ENCODE peak calls at places on chromosome 16, in five cellular contexts. One of them, this sample, is unnamed.

GRCh38 chr16:4709481-4709880 is 16.1 kb downstream of the NUDT16L1 start:
- DNase-seq in H1: no peak
- DNase-seq in GM12878: no peak
- DNase-seq in NT2/D1: no peak
- DNase-seq in HepG2: no peak
- DNase-seq in this sample: no peak

GRCh38 chr16:11586856-11587642 is at the start of gene LITAF:
- DNase-seq in H1: peak; percentile 9
- DNase-seq in HepG2: no peak
- DNase-seq in NT2/D1: peak; percentile 40
- DNase-seq in GM12878: no peak
- DNase-seq in this sample: peak; percentile 55

GRCh38 chr16:25219070-25219737 is 2.5 kb downstream of the AQP8 start:
- DNase-seq in H1: no peak
- DNase-seq in HepG2: peak; percentile 54
- DNase-seq in GM12878: no peak
- DNase-seq in NT2/D1: no peak
- DNase-seq in this sample: no peak

GRCh38 chr16:11039726-11040125 is 95.4 kb downstream of the CLEC16A start:
- DNase-seq in GM12878: no peak
- DNase-seq in NT2/D1: no peak
- DNase-seq in H1: no peak
- DNase-seq in HepG2: no peak
- DNase-seq in this sample: no peak

GRCh38 chr16:76182092-76182635 is 95.0 kb upstream of the CNTNAP4 start:
- DNase-seq in NT2/D1: no peak
- DNase-seq in GM12878: no peak
- DNase-seq in HepG2: no peak
- DNase-seq in H1: no peak
- DNase-seq in this sample: no peak

GRCh38 chr16:58299757-58300349 is 5.0 kb upstream of the PRSS54 start:
- DNase-seq in NT2/D1: peak; percentile 59
- DNase-seq in GM12878: no peak
- DNase-seq in HepG2: peak; percentile 26
- DNase-seq in H1: peak; percentile 38
- DNase-seq in this sample: peak; percentile 40

GRCh38 chr16:57755061-57755684 is 19.6 kb downstream of the KATNB1 start:
- DNase-seq in HepG2: no peak
- DNase-seq in NT2/D1: no peak
- DNase-seq in GM12878: no peak
- DNase-seq in H1: no peak
- DNase-seq in this sample: no peak

GRCh38 chr16:3004319-3004718 is 8.4 kb upstream of the CLDN9 start:
- DNase-seq in GM12878: no peak
- DNase-seq in HepG2: no peak
- DNase-seq in NT2/D1: no peak
- DNase-seq in H1: no peak
- DNase-seq in this sample: no peak

GRCh38 chr16:75198135-75198600 is 8.8 kb downstream of the CTRB2 start:
- DNase-seq in HepG2: no peak
- DNase-seq in H1: no peak
- DNase-seq in NT2/D1: no peak
- DNase-seq in GM12878: no peak
- DNase-seq in this sample: no peak

GRCh38 chr16:17038415-17038814 is 432.3 kb downstream of the XYLT1 start:
- DNase-seq in GM12878: no peak
- DNase-seq in NT2/D1: no peak
- DNase-seq in H1: no peak
- DNase-seq in HepG2: no peak
- DNase-seq in this sample: no peak

GRCh38 chr16:13969711-13970110 is 49.8 kb downstream of the ERCC4 start:
- DNase-seq in NT2/D1: no peak
- DNase-seq in H1: no peak
- DNase-seq in HepG2: no peak
- DNase-seq in GM12878: no peak
- DNase-seq in this sample: no peak

GRCh38 chr16:58733671-58734458 is at the start of gene GOT2:
- DNase-seq in NT2/D1: peak; percentile 82
- DNase-seq in GM12878: peak; percentile 43
- DNase-seq in HepG2: peak; percentile 84
- DNase-seq in H1: peak; percentile 60
- DNase-seq in this sample: peak; percentile 91

GRCh38 chr16:86421995-86422394 is 88.3 kb upstream of the FOXF1 start:
- DNase-seq in NT2/D1: no peak
- DNase-seq in GM12878: no peak
- DNase-seq in HepG2: no peak
- DNase-seq in H1: no peak
- DNase-seq in this sample: no peak

GRCh38 chr16:31475949-31476304 is 4.0 kb downstream of the TGFB1I1 start:
- DNase-seq in H1: no peak
- DNase-seq in NT2/D1: no peak
- DNase-seq in GM12878: no peak
- DNase-seq in HepG2: no peak
- DNase-seq in this sample: no peak

GRCh38 chr16:12097523-12098428 is 121.2 kb downstream of the SNX29 start:
- DNase-seq in GM12878: no peak
- DNase-seq in H1: no peak
- DNase-seq in NT2/D1: no peak
- DNase-seq in HepG2: peak; percentile 98
- DNase-seq in this sample: no peak

GRCh38 chr16:13194766-13195165 is 293.4 kb downstream of the SHISA9 start:
- DNase-seq in NT2/D1: no peak
- DNase-seq in HepG2: no peak
- DNase-seq in GM12878: no peak
- DNase-seq in H1: no peak
- DNase-seq in this sample: no peak

GRCh38 chr16:30745082-30745481 is 3.1 kb upstream of the PHKG2 start:
- DNase-seq in NT2/D1: no peak
- DNase-seq in H1: no peak
- DNase-seq in GM12878: no peak
- DNase-seq in HepG2: peak; percentile 67
- DNase-seq in this sample: no peak

GRCh38 chr16:68921654-68922053 is 78.3 kb downstream of the TANGO6 start:
- DNase-seq in HepG2: peak; percentile 61
- DNase-seq in H1: no peak
- DNase-seq in GM12878: no peak
- DNase-seq in NT2/D1: no peak
- DNase-seq in this sample: no peak

GRCh38 chr16:74921051-74921450 is 63.9 kb downstream of the WDR59 start:
- DNase-seq in NT2/D1: no peak
- DNase-seq in GM12878: no peak
- DNase-seq in HepG2: no peak
- DNase-seq in H1: no peak
- DNase-seq in this sample: no peak

GRCh38 chr16:30846649-30847402 is 47.1 kb downstream of the BCL7C start:
- DNase-seq in HepG2: no peak
- DNase-seq in GM12878: no peak
- DNase-seq in NT2/D1: no peak
- DNase-seq in H1: no peak
- DNase-seq in this sample: no peak

DNA sequence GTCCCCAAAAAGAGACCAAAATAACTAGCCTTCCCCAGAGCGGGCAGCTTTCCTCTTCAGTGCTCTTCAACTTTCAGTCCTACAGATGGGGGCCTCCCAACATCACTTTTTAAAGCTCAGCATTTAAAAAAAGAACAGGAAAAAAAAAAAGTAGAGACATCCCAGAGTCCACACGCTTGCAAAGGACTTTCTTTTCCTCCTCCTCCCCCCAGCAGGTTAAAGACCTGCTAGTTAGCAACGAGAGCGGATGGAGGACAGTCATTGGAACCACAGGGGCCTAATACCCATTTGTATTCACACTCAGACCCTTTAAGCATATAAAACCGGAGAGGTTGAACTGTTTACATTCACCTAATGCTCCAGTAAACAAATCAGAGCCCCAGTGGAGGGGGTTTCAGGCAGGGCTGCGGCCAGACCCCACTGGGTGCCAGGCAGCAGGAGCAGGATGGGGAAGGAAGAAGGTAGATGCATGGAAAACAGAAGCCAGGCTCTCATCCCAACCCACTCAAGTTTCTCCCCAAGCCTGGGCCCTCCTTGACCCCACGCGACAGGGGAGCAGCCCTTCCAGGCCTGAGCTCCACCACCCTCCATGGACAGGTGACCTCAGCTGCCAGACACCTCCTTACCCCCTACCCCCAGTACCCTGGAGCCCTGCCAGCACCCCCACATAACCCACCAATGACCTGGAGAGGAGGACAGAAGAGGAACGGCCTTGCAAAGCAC is 15.2 kb downstream of the ZFHX3 start:
- DNase-seq in HepG2: no peak
- DNase-seq in GM12878: peak; percentile 53
- DNase-seq in H1: no peak
- DNase-seq in NT2/D1: peak; percentile 87
- DNase-seq in this sample: no peak
- TF ChIP-seq SUZ12 in HepG2: no peak
- TF ChIP-seq SUZ12 in GM12878: no peak
- TF ChIP-seq SUZ12 in H1: peak; percentile 22
- TF ChIP-seq SUZ12 in NT2/D1: peak; percentile 49
- TF ChIP-seq SUZ12 in this sample: no peak

GRCh38 chr16:89344846-89345577 is 127.5 kb downstream of the ZNF778 start:
- DNase-seq in HepG2: no peak
- DNase-seq in NT2/D1: no peak
- DNase-seq in H1: no peak
- DNase-seq in GM12878: no peak
- DNase-seq in this sample: no peak
- TF ChIP-seq SUZ12 in HepG2: no peak
- TF ChIP-seq SUZ12 in NT2/D1: no peak
- TF ChIP-seq SUZ12 in H1: no peak
- TF ChIP-seq SUZ12 in GM12878: no peak
- TF ChIP-seq SUZ12 in this sample: no peak

GRCh38 chr16:67883146-67883871 is 1.4 kb upstream of the NRN1L start:
- DNase-seq in HepG2: peak; percentile 67
- DNase-seq in GM12878: no peak
- DNase-seq in NT2/D1: no peak
- DNase-seq in H1: no peak
- DNase-seq in this sample: no peak

GRCh38 chr16:67885545-67885944 is 860 bp downstream of the NRN1L start:
- DNase-seq in GM12878: no peak
- DNase-seq in H1: no peak
- DNase-seq in HepG2: no peak
- DNase-seq in NT2/D1: no peak
- DNase-seq in this sample: no peak

GRCh38 chr16:67885976-67886375 is 1.3 kb downstream of the NRN1L start:
- DNase-seq in H1: no peak
- DNase-seq in GM12878: no peak
- DNase-seq in NT2/D1: no peak
- DNase-seq in HepG2: no peak
- DNase-seq in this sample: no peak

GRCh38 chr16:67883872-67884261 is 818 bp upstream of the NRN1L start:
- DNase-seq in GM12878: no peak
- DNase-seq in H1: no peak
- DNase-seq in HepG2: peak; percentile 51
- DNase-seq in NT2/D1: no peak
- DNase-seq in this sample: peak; percentile 74

GRCh38 chr16:67884684-67885083 is at the start of gene NRN1L:
- DNase-seq in HepG2: no peak
- DNase-seq in H1: peak; percentile 77
- DNase-seq in GM12878: no peak
- DNase-seq in NT2/D1: peak; percentile 86
- DNase-seq in this sample: peak; percentile 78
- TF ChIP-seq SUZ12 in HepG2: no peak
- TF ChIP-seq SUZ12 in H1: no peak
- TF ChIP-seq SUZ12 in GM12878: no peak
- TF ChIP-seq SUZ12 in NT2/D1: no peak
- TF ChIP-seq SUZ12 in this sample: no peak

GRCh38 chr16:88639231-88640038 is 1.1 kb downstream of the IL17C start:
- DNase-seq in NT2/D1: no peak
- DNase-seq in HepG2: no peak
- DNase-seq in GM12878: no peak
- DNase-seq in H1: no peak
- DNase-seq in this sample: no peak
- TF ChIP-seq SUZ12 in NT2/D1: no peak
- TF ChIP-seq SUZ12 in HepG2: no peak
- TF ChIP-seq SUZ12 in GM12878: peak; percentile 78
- TF ChIP-seq SUZ12 in H1: no peak
- TF ChIP-seq SUZ12 in this sample: no peak

GRCh38 chr16:87761020-87761506 is 4.7 kb downstream of the KLHDC4 start:
- DNase-seq in H1: no peak
- DNase-seq in NT2/D1: no peak
- DNase-seq in GM12878: no peak
- DNase-seq in HepG2: no peak
- DNase-seq in this sample: no peak
- TF ChIP-seq SUZ12 in H1: no peak
- TF ChIP-seq SUZ12 in NT2/D1: no peak
- TF ChIP-seq SUZ12 in GM12878: no peak
- TF ChIP-seq SUZ12 in HepG2: no peak
- TF ChIP-seq SUZ12 in this sample: no peak

DNA sequence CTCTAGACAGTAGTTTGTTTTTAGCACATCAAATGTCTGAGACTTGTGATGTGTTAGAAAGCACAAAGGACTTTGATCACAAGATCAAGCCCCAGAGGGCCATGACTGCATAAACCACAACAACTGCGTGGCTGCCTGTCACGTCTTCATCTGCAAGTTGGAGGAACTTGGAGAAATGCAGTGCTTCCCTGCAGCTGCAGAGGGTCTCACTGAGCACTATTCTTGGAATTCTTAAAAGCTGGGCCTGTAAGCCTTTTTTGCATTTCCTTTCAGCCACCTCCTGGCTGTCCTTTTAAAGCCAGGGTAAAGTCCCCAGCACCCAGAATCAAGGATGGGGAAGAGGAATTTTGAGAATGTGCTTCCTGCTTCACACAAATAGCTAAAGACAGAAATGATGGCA is 431.3 kb downstream of the MAF start:
- DNase-seq in H1: peak; percentile 64
- DNase-seq in GM12878: no peak
- DNase-seq in NT2/D1: peak; percentile 92
- DNase-seq in HepG2: no peak
- DNase-seq in this sample: no peak
- TF ChIP-seq SUZ12 in H1: no peak
- TF ChIP-seq SUZ12 in GM12878: no peak
- TF ChIP-seq SUZ12 in NT2/D1: no peak
- TF ChIP-seq SUZ12 in HepG2: no peak
- TF ChIP-seq SUZ12 in this sample: no peak

DNA sequence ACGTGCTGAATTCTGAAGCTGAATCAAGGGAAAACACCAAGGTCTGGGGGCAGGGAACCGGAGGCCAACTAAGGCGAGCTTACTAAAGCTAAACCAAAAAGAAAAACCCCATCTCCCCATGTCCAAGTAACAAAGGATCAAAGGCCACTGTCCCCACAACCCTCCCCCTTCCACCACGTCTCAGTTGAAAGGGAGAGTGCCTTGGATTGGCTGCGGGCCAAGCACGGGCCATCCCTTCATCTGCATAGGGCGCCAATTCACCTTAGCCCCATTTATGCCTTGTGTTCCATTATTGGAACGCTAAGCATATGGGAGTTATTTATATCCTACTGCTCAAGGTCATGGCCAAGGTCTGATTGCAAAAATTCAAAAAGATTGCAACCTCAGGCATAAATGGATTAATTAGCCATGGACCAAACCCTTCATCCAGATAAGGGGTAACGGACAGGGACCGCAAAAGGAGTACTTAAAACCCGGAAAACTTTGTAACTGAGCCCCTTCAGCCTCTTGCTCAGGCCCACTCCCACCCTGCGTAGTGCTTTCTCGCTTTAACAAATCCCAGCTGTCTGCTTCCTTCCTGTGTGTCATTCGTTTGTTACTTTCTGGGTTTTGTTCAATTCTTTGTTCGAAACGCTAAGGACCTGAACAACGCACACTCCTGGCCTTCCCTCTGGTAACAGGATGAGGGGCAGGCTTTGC is 753 bp upstream of the ATP6V0D1 start:
- DNase-seq in HepG2: peak; percentile 65
- DNase-seq in H1: no peak
- DNase-seq in NT2/D1: no peak
- DNase-seq in GM12878: no peak
- DNase-seq in this sample: no peak
- TF ChIP-seq SUZ12 in HepG2: no peak
- TF ChIP-seq SUZ12 in H1: no peak
- TF ChIP-seq SUZ12 in NT2/D1: no peak
- TF ChIP-seq SUZ12 in GM12878: no peak
- TF ChIP-seq SUZ12 in this sample: no peak